ENCODE peak calls at places on chromosomes 6 and 20, in five cellular contexts. E is RWPE2; U is GM23248; W is adrenal gland; D is CD4-positive, alpha-beta memory T cell. R is an unnamed sample.
A peak's percentile ranks its signal among the peaks of the same experiment; 100 is the strongest.

GRCh38 chr6:143394351-143394750 is 56.1 kb downstream of the ADAT2 start:
- DNase-seq in E (no peak), U (peak; percentile 46), W (no peak), D (no peak), R (no peak)

GRCh38 chr6:85585741-85586140 is 7.9 kb downstream of the SNX14 start:
- DNase-seq in E (no peak), U (no peak), W (no peak), D (no peak), R (no peak)

GRCh38 chr6:69868961-69869360 is 2.6 kb downstream of the COL19A1 start:
- DNase-seq in E (no peak), U (no peak), W (no peak), D (no peak), R (no peak)

GRCh38 chr6:118869350-118869749 is 24.6 kb upstream of the ASF1A start:
- DNase-seq in E (no peak), U (peak; percentile 50), W (no peak), D (no peak), R (no peak)

GRCh38 chr6:169646906-169647567 is 54.8 kb downstream of the WDR27 start:
- DNase-seq in E (no peak), U (no peak), W (no peak), D (no peak), R (no peak)

GRCh38 chr6:142848156-142848555 is 96.8 kb downstream of the HIVEP2 start:
- DNase-seq in E (no peak), U (no peak), W (no peak), D (no peak), R (no peak)

GRCh38 chr6:139109558-139109957 is 25.3 kb upstream of the HECA start:
- DNase-seq in E (no peak), U (peak; percentile 45), W (no peak), D (peak; percentile 11), R (no peak)

GRCh38 chr6:122869437-122870024 is 80.5 kb downstream of the SMPDL3A start:
- DNase-seq in E (no peak), U (peak; percentile 75), W (peak; percentile 27), D (no peak), R (peak; percentile 14)

GRCh38 chr6:152897807-152898399 is 84.9 kb downstream of the FBXO5 start:
- DNase-seq in E (no peak), U (peak; percentile 67), W (peak; percentile 77), D (peak; percentile 38), R (no peak)

GRCh38 chr20:24950128-24950835 is 1.2 kb downstream of the CST7 start:
- DNase-seq in E (peak; percentile 45), U (no peak), W (peak; percentile 19), D (no peak), R (no peak)

GRCh38 chr6:82144852-82145332 is 102.7 kb downstream of the IBTK start:
- DNase-seq in E (peak; percentile 79), U (peak; percentile 91), W (peak; percentile 71), D (no peak), R (peak; percentile 85)

GRCh38 chr6:7256785-7257184 is 56.2 kb downstream of the SSR1 start:
- DNase-seq in E (no peak), U (no peak), W (no peak), D (no peak), R (no peak)

GRCh38 chr6:157368359-157369049 is 12.5 kb upstream of the ZDHHC14 start:
- DNase-seq in E (no peak), U (no peak), W (no peak), D (no peak), R (no peak)

GRCh38 chr20:51461306-51461705 is 81.2 kb downstream of the NFATC2 start:
- DNase-seq in E (peak; percentile 66), U (no peak), W (no peak), D (no peak), R (no peak)

GRCh38 chr20:51462566-51463276 is 79.8 kb downstream of the NFATC2 start:
- DNase-seq in E (peak; percentile 73), U (peak; percentile 78), W (peak; percentile 94), D (no peak), R (no peak)

GRCh38 chr20:51460569-51461265 is 81.8 kb downstream of the NFATC2 start:
- DNase-seq in E (peak; percentile 66), U (no peak), W (no peak), D (no peak), R (no peak)

GRCh38 chr20:51463998-51464397 is 78.5 kb downstream of the NFATC2 start:
- DNase-seq in E (peak; percentile 68), U (no peak), W (no peak), D (no peak), R (no peak)

GRCh38 chr20:51463560-51463959 is 79.0 kb downstream of the NFATC2 start:
- DNase-seq in E (peak; percentile 77), U (no peak), W (no peak), D (no peak), R (no peak)
- H3K27ac ChIP-seq in E (no peak overlapping the region), U (no peak overlapping the region), W (peak overlapping the region; percentile 4), D (no peak overlapping the region), R (no peak overlapping the region)

GRCh38 chr20:45117581-45117980 is 2.6 kb upstream of the WFDC5 start:
- DNase-seq in E (peak; percentile 52), U (no peak), W (no peak), D (no peak), R (no peak)

GRCh38 chr20:45124365-45124764 is at the start of gene WFDC12:
- DNase-seq in E (no peak), U (no peak), W (no peak), D (no peak), R (no peak)

GRCh38 chr20:45118028-45118427 is 3.1 kb upstream of the WFDC5 start:
- DNase-seq in E (no peak), U (no peak), W (no peak), D (no peak), R (no peak)

GRCh38 chr20:45119556-45120266 is 4.6 kb downstream of the WFDC12 start:
- DNase-seq in E (no peak), U (no peak), W (no peak), D (no peak), R (no peak)

DNA sequence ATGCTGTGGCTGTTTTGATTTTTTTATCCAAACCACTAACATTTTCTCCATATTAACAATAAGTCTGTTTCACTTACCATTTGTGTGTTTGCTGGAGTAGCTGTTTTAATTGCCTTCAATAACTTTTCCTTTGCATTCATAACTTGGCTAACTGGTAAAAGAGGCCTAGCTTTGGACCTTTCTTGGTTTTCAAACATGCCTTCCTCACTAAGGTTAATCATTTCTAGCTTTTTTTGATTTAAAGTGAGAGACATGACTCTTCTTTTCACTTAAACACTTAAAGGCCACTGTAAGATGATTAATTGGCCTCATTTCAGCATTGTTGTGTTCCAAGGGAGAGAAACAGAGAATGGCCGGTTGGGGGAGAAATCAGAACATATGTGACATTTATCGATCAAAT is 2.9 kb downstream of the WFDC12 start:
- DNase-seq in E (no peak), U (no peak), W (no peak), D (no peak), R (no peak)
- H3K27ac ChIP-seq in E (no peak overlapping the region), U (no peak overlapping the region), W (no peak overlapping the region), D (no peak overlapping the region), R (no peak overlapping the region)

DNA sequence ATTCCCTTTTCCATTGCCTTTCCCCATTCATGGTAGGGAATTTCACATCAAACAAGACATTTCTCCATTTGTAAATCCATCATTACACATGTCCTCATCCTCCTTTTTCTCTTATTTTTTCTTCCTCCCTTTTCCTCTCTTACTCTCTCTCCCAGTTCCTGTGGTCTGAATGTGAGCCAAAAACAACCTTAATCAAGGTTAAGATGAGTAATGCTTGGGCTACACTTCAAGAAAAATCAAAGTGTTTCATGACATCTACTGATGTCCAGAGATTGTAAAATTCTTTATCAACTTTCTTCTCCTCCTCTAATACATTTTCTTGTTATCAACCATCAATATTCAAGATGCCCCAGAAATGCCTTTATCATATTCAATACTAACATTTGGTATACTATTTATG is 208.0 kb upstream of the PRND start:
- DNase-seq in E (no peak), U (peak; percentile 57), W (no peak), D (no peak), R (no peak)
- H3K27ac ChIP-seq in E (peak overlapping the region; percentile 99), U (peak overlapping the region; percentile 70), W (no peak overlapping the region), D (no peak overlapping the region), R (peak overlapping the region; percentile 87)

DNA sequence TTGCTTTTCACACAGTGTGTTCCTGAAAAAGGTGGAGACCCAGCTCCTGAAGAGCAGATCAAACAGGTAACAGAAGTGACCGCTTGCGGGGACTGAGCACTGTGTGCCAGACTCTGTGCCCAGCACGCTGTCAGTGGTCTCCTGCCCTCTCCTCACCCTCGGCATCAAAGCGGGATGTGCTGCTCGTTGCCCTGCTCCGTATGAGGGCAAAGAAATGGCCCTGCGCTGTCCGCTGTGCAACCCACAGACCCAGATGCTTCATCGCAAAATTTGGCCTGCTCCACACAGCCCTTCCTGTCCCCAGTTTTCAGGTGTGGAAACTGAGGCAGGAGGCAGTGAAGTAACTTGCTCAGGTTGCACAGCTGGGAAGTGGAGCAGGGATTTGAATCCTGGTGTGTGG is 13.7 kb downstream of the UQCC2 start:
- DNase-seq in E (no peak), U (no peak), W (no peak), D (no peak), R (no peak)
- H3K27ac ChIP-seq in E (peak overlapping the region; percentile 60), U (no peak overlapping the region), W (no peak overlapping the region), D (peak overlapping the region; percentile 76), R (peak overlapping the region; percentile 88)

GRCh38 chr6:26269406-26270120 is 95.4 kb upstream of the BTN3A2 start:
- DNase-seq in E (no peak), U (no peak), W (no peak), D (no peak), R (no peak)
- H3K27ac ChIP-seq in E (peak overlapping the region; percentile 92), U (no peak overlapping the region), W (no peak overlapping the region), D (no peak overlapping the region), R (peak overlapping the region; percentile 85)

GRCh38 chr6:158372570-158372969 is 60.3 kb downstream of the TULP4 start:
- DNase-seq in E (no peak), U (no peak), W (no peak), D (no peak), R (no peak)

GRCh38 chr6:158373209-158373608 is 60.9 kb downstream of the TULP4 start:
- DNase-seq in E (no peak), U (no peak), W (no peak), D (no peak), R (peak; percentile 49)

GRCh38 chr6:158376650-158377081 is 64.4 kb downstream of the TULP4 start:
- DNase-seq in E (no peak), U (peak; percentile 76), W (no peak), D (no peak), R (no peak)

GRCh38 chr6:158370805-158371204 is 58.5 kb downstream of the TULP4 start:
- DNase-seq in E (no peak), U (no peak), W (no peak), D (no peak), R (no peak)

GRCh38 chr6:158374020-158374419 is 61.8 kb downstream of the TULP4 start:
- DNase-seq in E (no peak), U (no peak), W (peak; percentile 51), D (no peak), R (no peak)
- H3K27ac ChIP-seq in E (no peak overlapping the region), U (no peak overlapping the region), W (no peak overlapping the region), D (no peak overlapping the region), R (no peak overlapping the region)

DNA sequence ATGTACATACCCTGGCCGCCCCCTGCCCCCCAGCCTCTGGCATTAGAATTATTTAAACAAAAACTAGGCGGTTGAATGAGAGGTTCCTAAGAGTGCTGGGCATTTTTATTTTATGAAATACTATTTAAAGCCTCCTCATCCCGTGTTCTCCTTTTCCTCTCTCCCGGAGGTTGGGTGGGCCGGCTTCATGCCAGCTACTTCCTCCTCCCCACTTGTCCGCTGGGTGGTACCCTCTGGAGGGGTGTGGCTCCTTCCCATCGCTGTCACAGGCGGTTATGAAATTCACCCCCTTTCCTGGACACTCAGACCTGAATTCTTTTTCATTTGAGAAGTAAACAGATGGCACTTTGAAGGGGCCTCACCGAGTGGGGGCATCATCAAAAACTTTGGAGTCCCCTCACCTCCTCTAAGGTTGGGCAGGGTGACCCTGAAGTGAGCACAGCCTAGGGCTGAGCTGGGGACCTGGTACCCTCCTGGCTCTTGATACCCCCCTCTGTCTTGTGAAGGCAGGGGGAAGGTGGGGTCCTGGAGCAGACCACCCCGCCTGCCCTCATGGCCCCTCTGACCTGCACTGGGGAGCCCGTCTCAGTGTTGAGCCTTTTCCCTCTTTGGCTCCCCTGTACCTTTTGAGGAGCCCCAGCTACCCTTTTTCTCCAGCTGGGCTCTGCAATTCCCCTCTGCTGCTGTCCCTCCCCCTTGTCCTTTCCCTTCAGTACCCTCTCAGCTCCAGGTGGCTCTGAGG is 7.6 kb downstream of the CDKN1A start:
- DNase-seq in E (no peak), U (no peak), W (no peak), D (no peak), R (no peak)
- H3K27ac ChIP-seq in E (peak overlapping the region; percentile 95), U (peak overlapping the region; percentile 28), W (no peak overlapping the region), D (no peak overlapping the region), R (peak overlapping the region; percentile 99)